ENCODE peak calls at places on chromosomes 11 and 22, in four cellular contexts. I, G, U and F are unnamed samples.

GRCh38 chr11:64186205-64187165 is 514 bp downstream of the STIP1 start:
- DNase-seq in U (peak), I (peak), G (no peak), F (no peak)

GRCh38 chr11:119752946-119753345 is 23.9 kb upstream of the NECTIN1 start:
- DNase-seq in G (no peak), I (no peak), U (no peak), F (no peak)

GRCh38 chr11:71221201-71221600 is 31.2 kb downstream of the SHANK2 start:
- DNase-seq in G (no peak), U (no peak), I (no peak), F (no peak)

GRCh38 chr11:33773399-33774355 is 643 bp downstream of the FBXO3 start:
- DNase-seq in G (no peak), U (peak), I (peak), F (no peak)

GRCh38 chr11:1953489-1954284 is 6.6 kb downstream of the MRPL23 start:
- DNase-seq in I (no peak), G (peak), U (peak), F (no peak)

GRCh38 chr11:3154001-3154599 is 11.0 kb downstream of the OSBPL5 start:
- DNase-seq in U (no peak), I (no peak), G (no peak), F (no peak)

GRCh38 chr22:31343235-31344191 is 2.6 kb downstream of the PATZ1 start:
- DNase-seq in G (no peak), I (peak), U (no peak), F (no peak)

GRCh38 chr22:47207846-47208554 is 445.6 kb downstream of the TBC1D22A start:
- DNase-seq in G (peak), U (no peak), I (no peak), F (no peak)

GRCh38 chr22:37681001-37681424 is 5.1 kb upstream of the NOL12 start:
- DNase-seq in U (no peak), G (no peak), I (no peak), F (no peak)

GRCh38 chr22:43743131-43743530 is 69.0 kb downstream of the EFCAB6 start:
- DNase-seq in U (no peak), I (no peak), G (no peak), F (no peak)

GRCh38 chr22:23113067-23113846 is 28.5 kb downstream of the RSPH14 start:
- DNase-seq in U (peak), I (no peak), G (no peak), F (no peak)

GRCh38 chr11:24848857-24849256 is 352.0 kb downstream of the LUZP2 start:
- DNase-seq in I (no peak), G (no peak), U (no peak), F (no peak)

GRCh38 chr11:452203-452744 is 2.2 kb downstream of the PTDSS2 start:
- DNase-seq in I (no peak), G (no peak), U (no peak), F (no peak)

GRCh38 chr11:63641727-63642126 is 27.5 kb upstream of the PLAAT3 start:
- DNase-seq in I (peak), G (no peak), U (no peak), F (no peak)

GRCh38 chr11:73268671-73269271 is 3.4 kb upstream of the P2RY6 start:
- DNase-seq in I (no peak), U (no peak), G (peak), F (no peak)

GRCh38 chr11:16321148-16321547 is 35.2 kb downstream of the SOX6 start:
- DNase-seq in I (no peak), U (no peak), G (no peak), F (no peak)

GRCh38 chr22:46967445-46968358 is 205.3 kb downstream of the TBC1D22A start:
- DNase-seq in I (no peak), U (no peak), G (no peak), F (no peak)

GRCh38 chr11:29449280-29450074 is 567.4 kb downstream of the KCNA4 start:
- DNase-seq in G (no peak), U (no peak), I (no peak), F (no peak)

GRCh38 chr11:62340269-62340901 is 3.1 kb downstream of the ASRGL1 start:
- DNase-seq in I (peak), U (peak), G (no peak), F (peak)

GRCh38 chr22:27450448-27450847 is 351.1 kb downstream of the MN1 start:
- DNase-seq in G (no peak), I (no peak), U (no peak), F (no peak)

GRCh38 chr22:48489551-48490512 is 1337.8 kb downstream of the BRD1 start:
- DNase-seq in U (no peak), I (no peak), G (peak), F (no peak)

GRCh38 chr22:30774566-30774965 is 79.9 kb downstream of the OSBP2 start:
- DNase-seq in G (no peak), I (no peak), U (no peak), F (no peak)

GRCh38 chr11:92528051-92528450 is 303.4 kb downstream of the FAT3 start:
- DNase-seq in U (no peak), G (no peak), I (no peak), F (no peak)

GRCh38 chr11:104028476-104028875 is 8.0 kb upstream of the DDI1 start:
- DNase-seq in U (no peak), I (no peak), G (no peak), F (no peak)

GRCh38 chr22:41446639-41447434 is at the start of gene TOB2:
- DNase-seq in I (peak), U (peak), G (peak), F (peak)

GRCh38 chr22:45351956-45352355 is 42.2 kb downstream of the FAM118A start:
- DNase-seq in G (no peak), I (no peak), U (no peak), F (no peak)

GRCh38 chr11:119181677-119182412 is 3.4 kb upstream of the NHERF4 start:
- DNase-seq in I (no peak), U (no peak), G (no peak), F (no peak)

GRCh38 chr22:43006016-43006505 is 8.9 kb downstream of the PACSIN2 start:
- DNase-seq in G (no peak), I (no peak), U (no peak), F (no peak)

GRCh38 chr11:25349537-25349936 is 852.7 kb downstream of the LUZP2 start:
- DNase-seq in U (no peak), I (no peak), G (no peak), F (no peak)

GRCh38 chr11:131408011-131408640 is 37.7 kb downstream of the NTM start:
- DNase-seq in G (no peak), U (peak), I (no peak), F (peak)

GRCh38 chr11:91641153-91641552 is 583.5 kb upstream of the FAT3 start:
- DNase-seq in U (no peak), I (no peak), G (no peak), F (no peak)

GRCh38 chr22:44404341-44405020 is 91.7 kb upstream of the SHISAL1 start:
- DNase-seq in G (no peak), U (no peak), I (no peak), F (no peak)

GRCh38 chr11:111585371-111585770 is 16.9 kb upstream of the SIK2 start:
- DNase-seq in I (peak), G (no peak), U (peak), F (peak)

GRCh38 chr11:98230678-98231077 is 790.1 kb upstream of the CNTN5 start:
- DNase-seq in I (no peak), U (no peak), G (no peak), F (no peak)

GRCh38 chr22:17638182-17638431 is 450 bp upstream of the BCL2L13 start:
- DNase-seq in G (no peak), U (no peak), I (no peak), F (no peak)

GRCh38 chr22:49930596-49931412 is 12.4 kb downstream of the CRELD2 start:
- DNase-seq in U (peak), G (no peak), I (peak), F (no peak)

DNA sequence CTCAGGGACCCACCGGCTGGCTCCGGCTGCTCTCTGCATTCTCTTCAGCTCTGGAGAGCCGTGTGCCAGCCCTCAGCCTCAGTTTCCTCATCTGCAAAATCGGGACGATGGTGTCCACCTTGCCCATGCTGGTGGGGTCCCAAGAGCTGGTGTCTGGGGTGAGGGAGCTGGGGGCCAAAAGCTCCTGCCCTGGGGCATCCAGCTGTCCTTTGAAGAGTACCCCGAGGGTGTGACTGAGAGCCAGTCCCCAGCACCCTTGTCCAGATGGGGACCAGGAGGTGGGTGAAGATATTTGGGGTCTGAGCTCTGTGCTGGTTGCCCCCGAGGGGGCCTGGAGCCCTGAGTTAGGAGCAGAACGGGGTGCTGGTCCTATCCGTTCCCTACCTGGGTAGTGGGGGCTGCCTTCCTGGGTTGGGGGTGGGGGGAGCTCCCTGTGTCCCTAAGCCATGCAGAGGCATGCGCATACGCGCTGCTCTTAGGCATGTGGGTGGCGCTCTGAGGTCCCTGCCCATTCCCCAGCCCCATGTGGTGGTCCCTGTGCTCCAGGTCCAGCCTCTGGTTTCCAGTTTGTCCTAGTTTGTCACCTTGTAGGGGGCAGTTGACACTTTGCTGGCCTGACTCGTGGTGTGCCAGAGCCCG is 4.9 kb downstream of the LRP5 start:
- DNase-seq in U (no peak), I (no peak), G (no peak), F (no peak)
- H3K4me3 ChIP-seq in U (no peak), I (no peak), G (no peak), F (no peak)

GRCh38 chr11:85133636-85134035 is 493.5 kb downstream of the DLG2 start:
- DNase-seq in U (no peak), G (no peak), I (no peak), F (no peak)

GRCh38 chr11:85137597-85137996 is 489.5 kb downstream of the DLG2 start:
- DNase-seq in G (no peak), U (no peak), I (no peak), F (no peak)

DNA sequence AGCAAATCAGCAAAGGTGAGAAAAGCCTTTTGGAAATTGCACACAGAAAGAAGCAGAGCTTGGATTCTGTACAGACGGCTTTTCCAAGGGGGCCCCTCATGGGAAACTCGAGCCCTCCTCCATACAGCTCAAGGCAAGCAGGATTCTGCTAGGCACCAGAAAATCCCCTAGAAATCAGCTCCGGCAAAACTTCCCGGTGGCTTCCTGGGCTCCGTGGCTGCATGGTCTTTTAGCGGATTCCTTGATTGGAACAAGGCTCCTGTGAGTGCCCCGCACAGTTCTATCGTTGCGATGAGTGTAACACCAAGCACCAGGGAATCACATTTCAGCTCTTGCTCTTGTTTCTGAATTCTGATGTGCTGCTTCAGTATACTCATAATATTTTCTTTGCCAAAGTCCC is 494.3 kb downstream of the DLG2 start:
- DNase-seq in I (no peak), U (no peak), G (no peak), F (no peak)
- H3K4me3 ChIP-seq in I (no peak), U (no peak), G (no peak), F (no peak)

GRCh38 chr11:128757886-128758612 is 64.2 kb downstream of the FLI1 start:
- DNase-seq in G (no peak), U (no peak), I (no peak), F (no peak)
- H3K4me3 ChIP-seq in G (no peak), U (no peak), I (no peak), F (no peak)

GRCh38 chr11:6657346-6657745 is 1.7 kb upstream of the DCHS1 start:
- DNase-seq in U (no peak), G (no peak), I (no peak), F (no peak)
- H3K4me3 ChIP-seq in U (no peak), G (no peak), I (no peak), F (no peak)

GRCh38 chr11:128905345-128906184 is 14.4 kb downstream of the KCNJ5 start:
- DNase-seq in I (no peak), G (no peak), U (no peak), F (peak)

GRCh38 chr11:128904303-128904871 is 13.2 kb downstream of the KCNJ5 start:
- DNase-seq in I (no peak), U (no peak), G (no peak), F (no peak)

GRCh38 chr11:128906185-128907065 is 15.3 kb downstream of the KCNJ5 start:
- DNase-seq in G (no peak), U (no peak), I (no peak), F (no peak)

GRCh38 chr11:128903248-128904041 is 12.3 kb downstream of the KCNJ5 start:
- DNase-seq in U (no peak), I (no peak), G (no peak), F (no peak)

GRCh38 chr11:128904872-128905344 is 13.8 kb downstream of the KCNJ5 start:
- DNase-seq in U (no peak), G (no peak), I (peak), F (no peak)
- H3K4me3 ChIP-seq in U (no peak), G (peak), I (peak), F (peak)

GRCh38 chr11:30586251-30587144 is at the start of gene MPPED2:
- DNase-seq in I (no peak), U (no peak), G (peak), F (peak)
- H3K4me3 ChIP-seq in I (no peak), U (no peak), G (peak), F (peak)